ENCODE peak calls at places on chromosomes 13 and 19, in four cellular contexts. B is GM12878, P is K562, K is HepG2. S is an unnamed sample.
A peak's percentile ranks its signal among the peaks of the same experiment; 100 is the strongest.

GRCh38 chr13:73060251-73061160 is 1.7 kb downstream of the KLF5 start:
- DNase-seq in B (no peak), P (no peak), K (no peak), S (no peak)

GRCh38 chr13:48843630-48844380 is 131.9 kb upstream of the FNDC3A start:
- DNase-seq in B (no peak), P (no peak), K (no peak), S (no peak)

GRCh38 chr13:48403151-48403631 is 9.7 kb downstream of the LPAR6 start:
- DNase-seq in B (peak; percentile 40), P (no peak), K (no peak), S (no peak)

GRCh38 chr13:45518525-45519235 is 53.9 kb downstream of the COG3 start:
- DNase-seq in B (no peak), P (no peak), K (no peak), S (no peak)

GRCh38 chr19:940591-941291 is 14.9 kb downstream of the ARID3A start:
- DNase-seq in B (no peak), P (no peak), K (no peak), S (no peak)

GRCh38 chr19:30148039-30148438 is 206.0 kb downstream of the URI1 start:
- DNase-seq in B (no peak), P (no peak), K (peak; percentile 60), S (no peak)

GRCh38 chr19:2548966-2549365 is 73.0 kb downstream of the GADD45B start:
- DNase-seq in B (no peak), P (no peak), K (no peak), S (no peak)

GRCh38 chr19:1232652-1233360 is 5.0 kb downstream of the CBARP start:
- DNase-seq in B (no peak), P (no peak), K (no peak), S (no peak)

GRCh38 chr19:1847684-1848398 is 442 bp downstream of the REXO1 start:
- DNase-seq in B (no peak), P (peak; percentile 59), K (peak; percentile 75), S (no peak)

DNA sequence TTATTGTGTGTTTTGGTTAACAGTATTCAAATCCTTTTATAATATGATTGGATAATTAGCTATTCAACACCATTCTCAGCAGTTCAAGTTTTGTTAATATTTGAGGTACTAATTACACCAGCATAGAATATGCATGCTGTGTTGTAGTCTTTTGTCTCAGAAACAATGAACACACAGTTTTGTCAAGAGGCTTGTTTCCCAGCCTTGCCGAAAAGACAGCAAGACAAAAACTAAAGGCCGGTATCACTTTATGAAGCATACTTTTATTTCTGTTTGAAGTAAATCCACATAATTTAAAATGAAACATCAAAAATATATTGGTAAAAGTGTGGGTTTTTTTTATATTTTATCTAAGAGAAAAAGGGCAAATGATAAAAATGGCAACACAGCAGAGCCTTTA is 7.5 kb downstream of the GPR180 start:
- DNase-seq in B (no peak), P (no peak), K (no peak), S (no peak)
- TF ChIP-seq NR2C2 in B (no peak), P (no peak), K (no peak), S (no peak)

GRCh38 chr19:13050274-13050673 is 52.4 kb downstream of the LYL1 start:
- DNase-seq in B (no peak), P (no peak), K (no peak), S (no peak)

GRCh38 chr19:13052447-13053232 is 50.0 kb downstream of the LYL1 start:
- DNase-seq in B (no peak), P (no peak), K (no peak), S (no peak)

GRCh38 chr19:13053238-13053637 is 49.4 kb downstream of the LYL1 start:
- DNase-seq in B (no peak), P (no peak), K (no peak), S (no peak)

GRCh38 chr19:13053761-13054604 is 48.7 kb downstream of the LYL1 start:
- DNase-seq in B (no peak), P (no peak), K (peak; percentile 97), S (peak; percentile 44)

DNA sequence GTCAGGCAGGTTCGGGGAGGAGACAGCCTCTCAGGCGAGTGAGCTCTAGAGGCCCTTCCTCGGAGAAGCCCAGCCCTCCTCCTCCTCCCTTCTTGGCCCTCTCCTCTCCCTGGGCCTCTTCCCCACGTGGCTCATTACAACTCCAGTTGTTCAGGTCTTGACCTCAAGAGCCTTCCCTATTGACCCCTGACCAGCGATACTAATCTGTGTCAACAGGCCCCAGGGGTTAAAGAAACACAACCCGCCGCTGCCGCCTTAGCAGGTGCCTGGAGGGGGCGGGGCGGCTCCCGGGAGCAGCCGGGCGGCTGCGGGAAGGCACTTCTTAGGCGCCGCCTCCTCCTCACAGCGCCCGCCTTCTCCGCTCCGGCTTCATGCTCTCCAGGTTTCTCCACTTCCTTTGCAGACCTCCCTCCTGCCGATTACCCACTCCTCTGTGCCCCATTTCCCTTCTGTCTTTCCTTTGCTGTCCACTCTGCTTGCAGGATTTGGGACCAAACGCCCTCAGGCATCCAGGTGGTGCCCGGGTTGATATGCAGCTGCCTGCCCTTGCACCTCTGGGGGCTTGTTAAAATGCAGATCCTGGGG is 51.0 kb downstream of the LYL1 start:
- DNase-seq in B (no peak), P (peak; percentile 92), K (peak; percentile 54), S (peak; percentile 89)
- TF ChIP-seq CBFB in B (no peak), P (no peak), K (peak; percentile 61), S (no peak)

GRCh38 chr13:100634686-100635085 is 39.9 kb downstream of the TMTC4 start:
- DNase-seq in B (no peak), P (no peak), K (no peak), S (no peak)
- TF ChIP-seq NR2C2 in B (no peak), P (no peak), K (no peak), S (no peak)

DNA sequence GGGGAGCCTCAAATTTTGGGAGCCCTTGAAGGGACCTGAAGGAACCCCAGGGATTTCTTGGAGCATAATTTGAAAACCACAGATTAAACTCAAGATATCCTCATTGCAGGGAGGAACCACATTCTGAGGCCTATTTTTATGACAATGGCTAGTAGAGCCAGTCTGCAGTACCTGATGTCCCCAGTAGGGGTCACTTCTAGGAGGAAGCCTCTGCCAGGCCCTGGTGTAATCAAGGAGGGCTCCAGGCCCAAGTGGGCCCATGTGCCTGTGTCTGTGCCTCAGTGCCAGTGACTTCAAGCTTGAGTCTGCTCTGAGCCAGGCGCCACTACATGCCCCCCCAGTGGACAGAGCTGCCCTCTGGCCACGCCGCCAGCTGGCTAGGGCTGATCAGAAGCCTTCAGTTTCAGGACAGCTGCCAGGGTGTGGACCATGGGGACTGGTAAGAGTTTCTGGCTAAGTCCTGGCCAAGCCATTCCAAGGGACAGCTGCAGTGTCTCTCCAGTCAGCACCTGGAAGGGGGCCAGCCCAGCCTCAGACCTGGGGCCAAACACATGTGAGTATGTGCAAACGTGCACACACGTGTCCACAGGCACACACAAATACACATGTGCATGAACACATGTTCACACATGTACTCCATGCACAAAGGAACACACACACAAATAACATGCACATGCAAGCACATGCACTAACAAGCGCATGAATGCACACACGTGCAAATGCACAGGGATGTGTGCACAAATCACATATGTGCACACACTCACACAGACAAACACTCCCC is 20.5 kb upstream of the SLC7A10 start:
- DNase-seq in B (no peak), P (peak; percentile 40), K (no peak), S (peak; percentile 46)
- TF ChIP-seq CBFB in B (no peak), P (no peak), K (no peak), S (no peak)

GRCh38 chr19:41325947-41326706 is 16.2 kb downstream of the CCDC97 start:
- DNase-seq in B (no peak), P (no peak), K (peak; percentile 56), S (no peak)
- TF ChIP-seq NR2C2 in B (no peak), P (no peak), K (no peak), S (no peak)

GRCh38 chr19:7917292-7918061 is 2.7 kb upstream of the SNAPC2 start:
- DNase-seq in B (no peak), P (no peak), K (no peak), S (peak; percentile 77)
- TF ChIP-seq CBFB in B (no peak), P (no peak), K (no peak), S (no peak)

GRCh38 chr19:39341122-39341719 is 1.0 kb upstream of the SAMD4B start:
- DNase-seq in B (no peak), P (peak; percentile 47), K (no peak), S (peak; percentile 29)
- TF ChIP-seq NR2C2 in B (no peak), P (no peak), K (no peak), S (no peak)